ENCODE peak calls at places on chromosomes 16 and 17, in four cellular contexts. H is neural progenitor cell, J is A549, W is H1. X is an unnamed sample.

GRCh38 chr16:3873482-3874173 is 6.9 kb downstream of the CREBBP start:
- DNase-seq in H (no peak), J (no peak), W (no peak), X (no peak)

GRCh38 chr17:75773808-75774470 is 8.9 kb upstream of the GALK1 start:
- DNase-seq in H (no peak), J (no peak), W (no peak), X (no peak)

GRCh38 chr16:57533618-57534336 is 2.6 kb downstream of the CCDC102A start:
- DNase-seq in H (no peak), J (no peak), W (no peak), X (no peak)

GRCh38 chr16:84483882-84484565 is 20.4 kb downstream of the MEAK7 start:
- DNase-seq in H (no peak), J (no peak), W (no peak), X (no peak)

GRCh38 chr16:57764341-57765159 is 29.0 kb downstream of the KATNB1 start:
- DNase-seq in H (peak; percentile 45), J (peak; percentile 86), W (peak; percentile 64), X (peak; percentile 79)

GRCh38 chr17:348692-349425 is 3.7 kb downstream of the RPH3AL start:
- DNase-seq in H (peak; percentile 47), J (peak; percentile 78), W (no peak), X (no peak)

GRCh38 chr16:21639493-21639892 is 12.9 kb downstream of the IGSF6 start:
- DNase-seq in H (no peak), J (no peak), W (no peak), X (no peak)

GRCh38 chr17:44233582-44233981 is 14.1 kb upstream of the UBTF start:
- DNase-seq in H (no peak), J (no peak), W (no peak), X (no peak)

GRCh38 chr16:72060405-72060804 is 2.6 kb upstream of the HPR start:
- DNase-seq in H (no peak), J (no peak), W (no peak), X (no peak)

GRCh38 chr16:8464979-8465378 is 125.3 kb downstream of the TMEM114 start:
- DNase-seq in H (no peak), J (no peak), W (no peak), X (no peak)

GRCh38 chr17:37088459-37088858 is 139.7 kb downstream of the AATF start:
- DNase-seq in H (no peak), J (no peak), W (no peak), X (no peak)

GRCh38 chr16:2209258-2210008 is 1.2 kb downstream of the BRICD5 start:
- DNase-seq in H (no peak), J (no peak), W (no peak), X (no peak)

GRCh38 chr16:17303101-17303500 is 167.7 kb downstream of the XYLT1 start:
- DNase-seq in H (no peak), J (no peak), W (no peak), X (peak; percentile 54)

GRCh38 chr17:2023692-2024571 is 1.2 kb downstream of the RTN4RL1 start:
- DNase-seq in H (peak; percentile 99), J (peak; percentile 55), W (peak; percentile 51), X (no peak)

GRCh38 chr16:67702130-67702529 is 17.0 kb downstream of the GFOD2 start:
- DNase-seq in H (no peak), J (no peak), W (no peak), X (no peak)

GRCh38 chr16:66695935-66696668 is 441 bp downstream of the CMTM4 start:
- DNase-seq in H (peak; percentile 21), J (peak; percentile 36), W (no peak), X (no peak)

GRCh38 chr17:69651921-69652320 is 237.4 kb downstream of the MAP2K6 start:
- DNase-seq in H (no peak), J (no peak), W (no peak), X (no peak)

GRCh38 chr17:14559720-14560119 is 258.8 kb downstream of the HS3ST3B1 start:
- DNase-seq in H (no peak), J (no peak), W (no peak), X (peak; percentile 90)

GRCh38 chr16:64311241-64311640 is 810.6 kb downstream of the CDH11 start:
- DNase-seq in H (no peak), J (no peak), W (no peak), X (no peak)

GRCh38 chr16:25258856-25259179 is 1.2 kb upstream of the ZKSCAN2 start:
- DNase-seq in H (no peak), J (no peak), W (no peak), X (peak; percentile 39)

GRCh38 chr16:56967733-56968132 is 6.0 kb downstream of the CETP start:
- DNase-seq in H (no peak), J (no peak), W (no peak), X (no peak)

GRCh38 chr17:3474212-3474611 is 1.6 kb upstream of the ASPA start:
- DNase-seq in H (no peak), J (peak; percentile 29), W (no peak), X (no peak)

GRCh38 chr16:813204-813915 is 12.8 kb upstream of the GNG13 start:
- DNase-seq in H (peak; percentile 86), J (peak; percentile 63), W (no peak), X (peak; percentile 44)

GRCh38 chr16:56911771-56912541 is 20.0 kb upstream of the HERPUD1 start:
- DNase-seq in H (peak; percentile 44), J (no peak), W (no peak), X (peak; percentile 88)

DNA sequence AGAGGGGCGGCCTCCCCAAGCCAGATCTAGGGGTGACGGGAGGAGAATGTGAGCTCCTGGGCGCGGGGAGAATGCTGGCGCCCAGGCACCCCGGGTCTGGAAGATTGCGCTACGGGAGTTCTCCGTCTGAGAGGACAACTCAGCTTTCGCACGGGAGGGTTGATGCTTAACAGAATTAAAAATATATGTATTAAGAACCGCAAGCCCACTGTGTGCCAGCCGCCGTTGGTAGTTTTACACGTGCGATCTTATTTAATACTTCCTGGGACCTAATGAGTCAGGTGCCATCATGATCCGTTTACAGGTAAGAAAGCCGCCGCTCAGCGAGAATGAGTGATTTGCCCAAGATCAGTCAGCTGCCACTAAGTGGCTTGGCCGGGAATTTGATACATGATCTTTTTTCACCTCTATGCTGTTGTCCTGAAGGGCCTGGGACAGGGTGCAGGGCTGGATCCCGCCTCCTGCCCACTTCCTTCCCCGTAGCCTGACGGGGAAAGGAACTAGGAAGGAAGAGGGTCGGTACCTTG is 784 bp downstream of the VAT1L start:
- DNase-seq in H (peak; percentile 44), J (no peak), W (no peak), X (no peak)
- H3K4me3 ChIP-seq in H (peak overlapping the region; percentile 90), J (peak overlapping the region; percentile 45), W (peak overlapping the region; percentile 76), X (no peak overlapping the region)

GRCh38 chr16:85639529-85640253 is 26.6 kb downstream of the GSE1 start:
- DNase-seq in H (no peak), J (no peak), W (no peak), X (no peak)

GRCh38 chr16:85638695-85639409 is 25.7 kb downstream of the GSE1 start:
- DNase-seq in H (no peak), J (no peak), W (no peak), X (no peak)

GRCh38 chr16:85640606-85641005 is 27.5 kb downstream of the GSE1 start:
- DNase-seq in H (no peak), J (no peak), W (no peak), X (no peak)

GRCh38 chr16:85641305-85641704 is 28.2 kb downstream of the GSE1 start:
- DNase-seq in H (no peak), J (no peak), W (no peak), X (no peak)

GRCh38 chr16:85640254-85640558 is 27.1 kb downstream of the GSE1 start:
- DNase-seq in H (no peak), J (no peak), W (no peak), X (no peak)
- H3K27ac ChIP-seq in H (no peak overlapping the region), J (no peak overlapping the region), W (no peak overlapping the region), X (no peak overlapping the region)

GRCh38 chr17:10618202-10618635 is 38.9 kb downstream of the MYH3 start:
- DNase-seq in H (peak; percentile 87), J (peak; percentile 87), W (peak; percentile 51), X (peak; percentile 80)
- H3K4me2 ChIP-seq in H (no peak overlapping the region), J (peak overlapping the region; percentile 60), W (no peak overlapping the region), X (no peak overlapping the region)

DNA sequence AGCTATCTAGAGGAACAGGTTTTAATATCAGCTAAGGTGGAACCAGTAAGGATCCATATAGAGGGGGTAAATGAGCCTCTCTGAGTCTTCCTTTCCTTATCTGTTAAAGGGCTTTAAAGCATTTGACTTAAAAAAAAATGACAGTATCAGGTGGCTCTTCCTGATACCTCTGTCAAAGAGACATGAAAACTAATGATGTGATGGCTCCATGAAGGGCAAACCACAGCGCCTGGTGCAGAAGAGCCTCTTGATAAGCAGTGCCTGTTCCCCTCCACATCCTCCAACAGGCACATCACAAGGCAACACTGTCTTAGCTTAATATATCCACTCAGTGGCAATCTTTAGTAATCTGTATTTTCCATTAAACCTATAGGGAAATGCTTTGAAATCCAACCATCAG is 68.9 kb downstream of the USP31 start:
- DNase-seq in H (no peak), J (no peak), W (no peak), X (no peak)
- H3K4me3 ChIP-seq in H (no peak overlapping the region), J (no peak overlapping the region), W (no peak overlapping the region), X (no peak overlapping the region)

DNA sequence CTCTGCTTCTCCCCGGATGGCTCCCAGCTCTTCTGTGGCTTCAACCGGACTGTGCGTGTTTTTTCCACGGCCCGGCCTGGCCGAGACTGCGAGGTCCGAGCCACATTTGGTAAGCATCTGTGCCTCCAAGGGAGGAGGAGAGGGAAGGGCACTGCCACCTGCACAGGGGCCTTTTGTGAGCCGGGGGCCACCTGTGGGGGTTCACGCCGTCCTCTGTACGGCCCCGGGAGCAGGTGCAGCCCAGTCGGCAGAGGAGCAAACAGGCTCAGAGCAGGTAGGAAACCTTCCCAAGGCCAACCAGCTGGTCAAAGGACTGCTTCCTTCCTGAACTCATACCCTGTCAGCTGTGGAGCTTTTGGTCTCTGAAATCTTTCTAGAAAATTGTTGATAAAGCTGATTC is 3.3 kb upstream of the EFNB3 start:
- DNase-seq in H (no peak), J (no peak), W (no peak), X (no peak)
- H3K27ac ChIP-seq in H (no peak overlapping the region), J (no peak overlapping the region), W (no peak overlapping the region), X (no peak overlapping the region)

X was measured in OCI-LY7.